ENCODE peak calls at places on chromosomes 6 and 20, in seven cellular contexts. K is RCC 7860, P is stromal cell of bone marrow, Y is iPS DF 19.7, B is NCI-H1417, U is AG08395, H is GM10248. V is an unnamed sample.
A peak's percentile ranks its signal among the peaks of the same experiment; 100 is the strongest.

GRCh38 chr6:118704911-118705310 is 53.5 kb upstream of the CEP85L start:
- DNase-seq in K (no peak), P (no peak), Y (no peak), B (no peak), U (peak; percentile 17), H (no peak), V (no peak)

GRCh38 chr20:17845701-17846475 is 122.7 kb downstream of the SNX5 start:
- DNase-seq in K (no peak), P (no peak), Y (no peak), B (no peak), U (no peak), H (no peak), V (no peak)

GRCh38 chr6:141484726-141485125 is 648.0 kb upstream of the GJE1 start:
- DNase-seq in K (peak; percentile 42), P (no peak), Y (no peak), B (no peak), U (no peak), H (peak; percentile 22), V (no peak)

GRCh38 chr6:160428069-160428430 is 79.9 kb downstream of the SLC22A3 start:
- DNase-seq in K (no peak), P (no peak), Y (no peak), B (no peak), U (no peak), H (no peak), V (no peak)

GRCh38 chr6:27777614-27778355 is 134.4 kb downstream of the OR2B2 start:
- DNase-seq in K (no peak), P (no peak), Y (no peak), B (no peak), U (no peak), H (no peak), V (no peak)

GRCh38 chr6:79257381-79258205 is 23.1 kb upstream of the HMGN3 start:
- DNase-seq in K (peak; percentile 78), P (peak; percentile 13), Y (no peak), B (no peak), U (no peak), H (no peak), V (no peak)

GRCh38 chr20:8209061-8209460 is 77.0 kb downstream of the PLCB1 start:
- DNase-seq in K (no peak), P (no peak), Y (no peak), B (no peak), U (no peak), H (peak; percentile 10), V (no peak)

GRCh38 chr6:128282956-128283355 is 237.4 kb downstream of the PTPRK start:
- DNase-seq in K (no peak), P (no peak), Y (no peak), B (no peak), U (no peak), H (no peak), V (no peak)

GRCh38 chr6:72809701-72810379 is 188.0 kb downstream of the KCNQ5 start:
- DNase-seq in K (no peak), P (no peak), Y (no peak), B (no peak), U (no peak), H (no peak), V (no peak)

GRCh38 chr20:35720165-35721123 is 21.2 kb downstream of the ROMO1 start:
- DNase-seq in K (no peak), P (no peak), Y (no peak), B (no peak), U (no peak), H (no peak), V (no peak)

GRCh38 chr6:23282243-23283021 is 713.1 kb downstream of the HDGFL1 start:
- DNase-seq in K (no peak), P (no peak), Y (no peak), B (no peak), U (no peak), H (no peak), V (no peak)

GRCh38 chr6:131923356-131923755 is 27.8 kb downstream of the CCN2 start:
- DNase-seq in K (peak; percentile 32), P (no peak), Y (no peak), B (peak; percentile 40), U (peak; percentile 26), H (no peak), V (no peak)

GRCh38 chr6:16690244-16691142 is 70.8 kb downstream of the ATXN1 start:
- DNase-seq in K (no peak), P (no peak), Y (no peak), B (no peak), U (no peak), H (peak; percentile 53), V (no peak)